ENCODE peak calls at places on chromosomes 7 and 10, in seven cellular contexts. I, C, Y, F, Q, H and W are unnamed samples.

GRCh38 chr7:29754874-29755490 is 51.3 kb upstream of the WIPF3 start:
- DNase-seq in I (peak), C (no peak), Y (no peak), F (no peak), Q (no peak), H (no peak), W (no peak)

GRCh38 chr10:120459185-120459584 is 2.2 kb downstream of the PLPP4 start:
- DNase-seq in I (no peak), C (no peak), Y (no peak), F (no peak), Q (no peak), H (no peak), W (no peak)

GRCh38 chr10:33421789-33422188 is 87.3 kb upstream of the NRP1 start:
- DNase-seq in I (peak), C (no peak), Y (peak), F (no peak), Q (no peak), H (peak), W (no peak)

GRCh38 chr10:122292376-122292775 is 21.3 kb downstream of the BTBD16 start:
- DNase-seq in I (no peak), C (no peak), Y (no peak), F (no peak), Q (no peak), H (no peak), W (no peak)

GRCh38 chr7:130904031-130904757 is 170.2 kb upstream of the KLF14 start:
- DNase-seq in I (peak), C (no peak), Y (peak), F (no peak), Q (peak), H (peak), W (no peak)

GRCh38 chr7:77475181-77475580 is 59.0 kb upstream of the GSAP start:
- DNase-seq in I (no peak), C (no peak), Y (no peak), F (no peak), Q (no peak), H (no peak), W (no peak)

GRCh38 chr7:104956753-104957450 is 57.1 kb upstream of the KMT2E start:
- DNase-seq in I (peak), C (no peak), Y (peak), F (no peak), Q (no peak), H (peak), W (no peak)

GRCh38 chr7:20170626-20171025 is 46.6 kb downstream of the MACC1 start:
- DNase-seq in I (peak), C (no peak), Y (no peak), F (no peak), Q (no peak), H (no peak), W (no peak)

GRCh38 chr10:117461766-117462423 is 80.7 kb upstream of the EMX2 start:
- DNase-seq in I (peak), C (no peak), Y (peak), F (no peak), Q (peak), H (peak), W (peak)

GRCh38 chr7:84801396-84801795 is 385.5 kb downstream of the SEMA3D start:
- DNase-seq in I (no peak), C (no peak), Y (no peak), F (no peak), Q (no peak), H (no peak), W (no peak)

GRCh38 chr7:157136372-157136771 is 2.4 kb upstream of the UBE3C start:
- DNase-seq in I (peak), C (no peak), Y (peak), F (no peak), Q (no peak), H (peak), W (no peak)

GRCh38 chr10:69957516-69958231 is 95.0 kb upstream of the MACROH2A2 start:
- DNase-seq in I (no peak), C (no peak), Y (no peak), F (peak), Q (no peak), H (no peak), W (peak)

GRCh38 chr10:122710576-122710975 is 10.9 kb upstream of the C10orf120 start:
- DNase-seq in I (no peak), C (no peak), Y (no peak), F (no peak), Q (no peak), H (no peak), W (no peak)

GRCh38 chr7:43674559-43675436 is 54.5 kb downstream of the COA1 start:
- DNase-seq in I (peak), C (no peak), Y (peak), F (no peak), Q (no peak), H (peak), W (no peak)

GRCh38 chr10:106053031-106053430 is 1111.5 kb downstream of the SORCS1 start:
- DNase-seq in I (no peak), C (no peak), Y (no peak), F (no peak), Q (no peak), H (no peak), W (no peak)

GRCh38 chr7:142231716-142232115 is 26.1 kb downstream of the PRSS58 start:
- DNase-seq in I (no peak), C (no peak), Y (peak), F (no peak), Q (no peak), H (peak), W (no peak)

GRCh38 chr10:15571570-15571969 is 148.2 kb downstream of the ITGA8 start:
- DNase-seq in I (peak), C (no peak), Y (no peak), F (no peak), Q (no peak), H (peak), W (peak)

GRCh38 chr7:106062006-106062405 is 50.1 kb downstream of the SYPL1 start:
- DNase-seq in I (no peak), C (no peak), Y (no peak), F (no peak), Q (no peak), H (no peak), W (no peak)

GRCh38 chr10:112852308-112852707 is 97.7 kb upstream of the TCF7L2 start:
- DNase-seq in I (no peak), C (no peak), Y (no peak), F (no peak), Q (no peak), H (no peak), W (no peak)

GRCh38 chr7:87170828-87171227 is 18.6 kb downstream of the DMTF1 start:
- DNase-seq in I (no peak), C (no peak), Y (no peak), F (no peak), Q (no peak), H (no peak), W (no peak)

GRCh38 chr7:151008143-151008510 is 16.2 kb downstream of the ATG9B start:
- DNase-seq in I (no peak), C (no peak), Y (no peak), F (no peak), Q (no peak), H (no peak), W (no peak)

GRCh38 chr10:23517155-23517554 is 78.3 kb downstream of the OTUD1 start:
- DNase-seq in I (no peak), C (no peak), Y (no peak), F (no peak), Q (no peak), H (no peak), W (no peak)

GRCh38 chr10:101939273-101939635 is 95.7 kb upstream of the KCNIP2 start:
- DNase-seq in I (peak), C (no peak), Y (peak), F (no peak), Q (no peak), H (peak), W (no peak)